ENCODE peak calls at places on chromosome 4, in six cellular contexts. One of them, this sample, is unnamed. For H3K4me1, the result is how much of the 10 kb centered on the place peaks cover.

GRCh38 chr4:167826281-167826680 is 266.1 kb upstream of the ANXA10 start:
- DNase-seq in fibroblast of lung: peak
- DNase-seq in small intestine: no peak
- DNase-seq in psoas muscle: no peak
- DNase-seq in mesenchymal stem cell: peak
- DNase-seq in aorta: no peak
- DNase-seq in this sample: no peak

GRCh38 chr4:114563536-114564315 is 34.9 kb upstream of the UGT8 start:
- DNase-seq in fibroblast of lung: no peak
- DNase-seq in small intestine: peak
- DNase-seq in psoas muscle: no peak
- DNase-seq in mesenchymal stem cell: peak
- DNase-seq in aorta: no peak
- DNase-seq in this sample: peak

GRCh38 chr4:103934178-103934789 is 214.5 kb upstream of the TACR3 start:
- DNase-seq in fibroblast of lung: peak
- DNase-seq in small intestine: peak
- DNase-seq in psoas muscle: no peak
- DNase-seq in mesenchymal stem cell: peak
- DNase-seq in aorta: no peak
- DNase-seq in this sample: no peak

GRCh38 chr4:119690871-119691270 is 62.3 kb upstream of the PDE5A start:
- DNase-seq in fibroblast of lung: no peak
- DNase-seq in small intestine: no peak
- DNase-seq in psoas muscle: no peak
- DNase-seq in mesenchymal stem cell: no peak
- DNase-seq in aorta: no peak
- DNase-seq in this sample: no peak

GRCh38 chr4:152010680-152011079 is 249.9 kb upstream of the GATB start:
- DNase-seq in fibroblast of lung: no peak
- DNase-seq in small intestine: no peak
- DNase-seq in psoas muscle: no peak
- DNase-seq in mesenchymal stem cell: no peak
- DNase-seq in aorta: no peak
- DNase-seq in this sample: no peak

GRCh38 chr4:145829629-145830395 is 108.8 kb downstream of the ZNF827 start:
- DNase-seq in fibroblast of lung: no peak
- DNase-seq in small intestine: peak
- DNase-seq in psoas muscle: no peak
- DNase-seq in mesenchymal stem cell: no peak
- DNase-seq in aorta: no peak
- DNase-seq in this sample: no peak

GRCh38 chr4:165410214-165410613 is 31.4 kb downstream of the CPE start:
- DNase-seq in fibroblast of lung: no peak
- DNase-seq in small intestine: no peak
- DNase-seq in psoas muscle: no peak
- DNase-seq in mesenchymal stem cell: no peak
- DNase-seq in aorta: no peak
- DNase-seq in this sample: no peak

GRCh38 chr4:3421470-3421869 is 20.3 kb upstream of the HGFAC start:
- DNase-seq in fibroblast of lung: no peak
- DNase-seq in small intestine: no peak
- DNase-seq in psoas muscle: peak
- DNase-seq in mesenchymal stem cell: no peak
- DNase-seq in aorta: peak
- DNase-seq in this sample: no peak

GRCh38 chr4:153541426-153542096 is 75.4 kb downstream of the TMEM131L start:
- DNase-seq in fibroblast of lung: peak
- DNase-seq in small intestine: no peak
- DNase-seq in psoas muscle: no peak
- DNase-seq in mesenchymal stem cell: peak
- DNase-seq in aorta: no peak
- DNase-seq in this sample: no peak
- H3K4me1 ChIP-seq in fibroblast of lung: under half
- H3K4me1 ChIP-seq in small intestine: under half
- H3K4me1 ChIP-seq in psoas muscle: under half
- H3K4me1 ChIP-seq in mesenchymal stem cell: under half
- H3K4me1 ChIP-seq in aorta: under half
- H3K4me1 ChIP-seq in this sample: under half

DNA sequence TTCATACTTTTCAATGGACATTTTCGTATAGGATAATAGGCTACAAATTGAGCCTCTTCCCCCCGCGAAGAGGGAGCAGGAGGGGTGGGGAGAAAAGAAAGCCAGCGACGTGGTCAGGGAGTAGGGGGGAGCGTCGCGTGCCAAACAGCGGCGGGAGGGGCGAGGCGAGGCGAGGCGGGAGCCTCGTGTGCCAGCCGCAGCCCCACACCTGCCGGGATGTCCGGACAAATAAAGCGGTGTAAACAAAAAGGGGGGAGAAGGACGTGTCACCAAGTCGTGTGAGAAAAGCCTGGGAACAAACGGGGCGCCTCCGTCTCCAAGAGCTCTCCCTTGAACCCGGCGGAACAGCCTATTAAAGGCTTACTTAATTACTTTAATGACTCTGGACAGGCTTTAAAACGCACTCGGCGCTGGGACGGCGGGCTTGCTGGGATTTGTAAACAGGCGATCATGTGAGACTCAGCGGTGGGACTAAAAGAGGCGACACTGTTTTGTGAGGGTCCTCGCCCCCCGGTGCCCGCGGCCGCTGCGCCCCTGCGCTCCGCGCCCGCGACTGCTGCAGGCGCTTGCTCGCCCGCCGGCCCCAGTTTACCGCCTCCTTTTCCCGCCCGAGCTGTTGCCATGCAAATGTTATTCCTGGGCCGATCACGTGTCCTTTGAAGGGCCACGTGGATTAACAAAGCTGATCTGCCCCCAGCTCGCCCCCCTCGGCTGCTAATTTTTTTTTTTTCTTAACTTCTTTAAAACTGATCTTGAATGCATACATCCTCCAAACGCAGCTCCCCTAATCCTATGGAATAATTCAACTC is at the start of gene HELT:
- DNase-seq in fibroblast of lung: no peak
- DNase-seq in small intestine: no peak
- DNase-seq in psoas muscle: no peak
- DNase-seq in mesenchymal stem cell: no peak
- DNase-seq in aorta: no peak
- DNase-seq in this sample: no peak
- H3K4me1 ChIP-seq in fibroblast of lung: under half
- H3K4me1 ChIP-seq in small intestine: under half
- H3K4me1 ChIP-seq in psoas muscle: under half
- H3K4me1 ChIP-seq in mesenchymal stem cell: under half
- H3K4me1 ChIP-seq in aorta: under half
- H3K4me1 ChIP-seq in this sample: under half

GRCh38 chr4:141569141-141569540 is 67.2 kb upstream of the IL15 start:
- DNase-seq in fibroblast of lung: peak
- DNase-seq in small intestine: no peak
- DNase-seq in psoas muscle: no peak
- DNase-seq in mesenchymal stem cell: peak
- DNase-seq in aorta: no peak
- DNase-seq in this sample: no peak
- H3K4me1 ChIP-seq in fibroblast of lung: under half
- H3K4me1 ChIP-seq in small intestine: under half
- H3K4me1 ChIP-seq in psoas muscle: under half
- H3K4me1 ChIP-seq in mesenchymal stem cell: under half
- H3K4me1 ChIP-seq in aorta: under half
- H3K4me1 ChIP-seq in this sample: under half

GRCh38 chr4:82031386-82031785 is 342.4 kb downstream of the HNRNPD start:
- DNase-seq in fibroblast of lung: no peak
- DNase-seq in small intestine: no peak
- DNase-seq in psoas muscle: no peak
- DNase-seq in mesenchymal stem cell: no peak
- DNase-seq in aorta: no peak
- DNase-seq in this sample: no peak
- H3K4me1 ChIP-seq in fibroblast of lung: under half
- H3K4me1 ChIP-seq in small intestine: under half
- H3K4me1 ChIP-seq in psoas muscle: under half
- H3K4me1 ChIP-seq in mesenchymal stem cell: under half
- H3K4me1 ChIP-seq in aorta: under half
- H3K4me1 ChIP-seq in this sample: under half

DNA sequence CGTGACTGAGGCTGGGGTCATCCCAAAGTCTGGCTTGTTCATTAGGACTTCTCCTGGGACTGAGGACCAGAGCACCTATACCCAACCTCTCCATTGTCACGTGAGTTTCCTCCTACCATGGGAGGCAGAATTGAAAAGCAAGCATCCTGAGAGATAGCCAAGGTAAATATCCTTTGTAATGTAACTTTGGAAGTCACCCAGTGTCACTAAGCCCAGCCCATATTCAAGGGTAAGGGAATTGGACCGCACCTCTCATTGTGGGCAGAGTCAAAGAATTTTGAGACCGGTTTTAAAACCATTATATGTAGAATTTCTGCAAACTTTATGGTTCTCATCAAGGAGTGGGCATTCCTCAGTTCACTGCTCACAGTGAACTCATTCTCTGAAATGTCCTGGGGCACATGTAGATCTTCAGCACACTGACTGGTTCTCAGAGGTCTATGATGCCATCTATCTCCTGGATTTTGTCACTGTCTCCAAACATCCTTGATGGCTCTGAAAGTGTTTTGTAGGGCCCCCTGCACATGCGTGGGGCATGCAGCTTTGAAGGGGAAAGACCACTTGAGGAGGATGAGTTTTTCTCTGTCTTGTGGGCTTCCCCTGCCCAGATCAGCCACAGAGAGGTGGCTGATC is 35.3 kb upstream of the CHRNA9 start:
- DNase-seq in fibroblast of lung: no peak
- DNase-seq in small intestine: no peak
- DNase-seq in psoas muscle: no peak
- DNase-seq in mesenchymal stem cell: no peak
- DNase-seq in aorta: no peak
- DNase-seq in this sample: no peak
- H3K4me1 ChIP-seq in fibroblast of lung: under half
- H3K4me1 ChIP-seq in small intestine: under half
- H3K4me1 ChIP-seq in psoas muscle: under half
- H3K4me1 ChIP-seq in mesenchymal stem cell: under half
- H3K4me1 ChIP-seq in aorta: under half
- H3K4me1 ChIP-seq in this sample: under half

GRCh38 chr4:102823897-102824296 is 3.5 kb downstream of the UBE2D3 start:
- DNase-seq in fibroblast of lung: peak
- DNase-seq in small intestine: peak
- DNase-seq in psoas muscle: no peak
- DNase-seq in mesenchymal stem cell: no peak
- DNase-seq in aorta: no peak
- DNase-seq in this sample: no peak
- H3K4me1 ChIP-seq in fibroblast of lung: under half
- H3K4me1 ChIP-seq in small intestine: under half
- H3K4me1 ChIP-seq in psoas muscle: half or more
- H3K4me1 ChIP-seq in mesenchymal stem cell: under half
- H3K4me1 ChIP-seq in aorta: under half
- H3K4me1 ChIP-seq in this sample: under half

GRCh38 chr4:57084360-57084759 is 25.8 kb downstream of the IGFBP7 start:
- DNase-seq in fibroblast of lung: no peak
- DNase-seq in small intestine: no peak
- DNase-seq in psoas muscle: no peak
- DNase-seq in mesenchymal stem cell: no peak
- DNase-seq in aorta: no peak
- DNase-seq in this sample: no peak
- H3K4me1 ChIP-seq in fibroblast of lung: under half
- H3K4me1 ChIP-seq in small intestine: under half
- H3K4me1 ChIP-seq in psoas muscle: under half
- H3K4me1 ChIP-seq in mesenchymal stem cell: under half
- H3K4me1 ChIP-seq in aorta: under half
- H3K4me1 ChIP-seq in this sample: under half

GRCh38 chr4:177308842-177309524 is 691 bp upstream of the NEIL3 start:
- DNase-seq in fibroblast of lung: no peak
- DNase-seq in small intestine: no peak
- DNase-seq in psoas muscle: no peak
- DNase-seq in mesenchymal stem cell: no peak
- DNase-seq in aorta: no peak
- DNase-seq in this sample: no peak
- H3K4me1 ChIP-seq in fibroblast of lung: under half
- H3K4me1 ChIP-seq in small intestine: under half
- H3K4me1 ChIP-seq in psoas muscle: under half
- H3K4me1 ChIP-seq in mesenchymal stem cell: under half
- H3K4me1 ChIP-seq in aorta: under half
- H3K4me1 ChIP-seq in this sample: under half

DNA sequence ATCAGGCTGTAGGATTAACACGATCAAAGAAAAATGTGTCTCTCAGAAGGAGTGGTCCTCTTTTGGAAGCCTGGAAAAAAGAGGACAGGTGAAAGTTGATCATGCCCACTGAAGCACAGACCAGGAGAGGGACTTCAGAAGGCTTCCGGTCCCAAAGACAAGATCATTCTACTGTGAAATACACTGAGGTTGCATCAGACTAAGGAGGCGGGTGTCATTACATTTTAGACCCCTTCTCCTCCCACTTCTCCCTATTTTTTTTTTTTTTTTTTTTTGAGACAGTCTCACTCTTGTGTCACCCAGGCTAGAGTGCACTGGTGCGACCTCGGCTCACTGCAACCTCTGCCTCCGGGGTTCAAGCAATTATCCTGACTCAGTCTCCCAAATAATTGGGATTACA is 67.5 kb downstream of the RBM47 start:
- DNase-seq in fibroblast of lung: no peak
- DNase-seq in small intestine: no peak
- DNase-seq in psoas muscle: no peak
- DNase-seq in mesenchymal stem cell: no peak
- DNase-seq in aorta: no peak
- DNase-seq in this sample: no peak
- H3K4me1 ChIP-seq in fibroblast of lung: under half
- H3K4me1 ChIP-seq in small intestine: under half
- H3K4me1 ChIP-seq in psoas muscle: under half
- H3K4me1 ChIP-seq in mesenchymal stem cell: under half
- H3K4me1 ChIP-seq in aorta: under half
- H3K4me1 ChIP-seq in this sample: under half

This sample was measured in Peyer's patch.